ENCODE peak calls at places on chromosome 9, in seven cellular contexts. I is WTC11; D is stimulated activated naive CD8-positive, alpha-beta T cell treated with anti-CD3 and anti-CD28 coated beads, Interleukin-15, amount 100 ng/mL, for 72 hours; S is MCF 10A; O is GM10248; R is T-cell; L is hepatic stellate cell. F is an unnamed sample.

GRCh38 chr9:131273146-131273545 is 3.2 kb downstream of the FAM78A start:
- DNase-seq in S (no peak), I (no peak), D (no peak), L (no peak), O (no peak), R (no peak), F (no peak)

GRCh38 chr9:110334871-110335270 is 2.8 kb downstream of the TXNDC8 start:
- DNase-seq in R (no peak), I (no peak), O (no peak), D (no peak), L (no peak), S (no peak), F (no peak)

GRCh38 chr9:109387856-109388255 is 67.0 kb upstream of the EPB41L4B start:
- DNase-seq in O (no peak), D (no peak), S (no peak), L (no peak), R (no peak), I (no peak), F (no peak)

GRCh38 chr9:82972446-82972845 is 90.5 kb downstream of the RASEF start:
- DNase-seq in D (no peak), I (no peak), S (no peak), R (no peak), O (no peak), L (no peak), F (no peak)

GRCh38 chr9:757246-757881 is 84.1 kb upstream of the DMRT1 start:
- DNase-seq in R (no peak), O (peak), D (no peak), S (peak), L (peak), I (peak), F (peak)

GRCh38 chr9:113222482-113222841 is 1.1 kb downstream of the SLC31A1 start:
- DNase-seq in S (peak), I (no peak), R (no peak), L (no peak), O (no peak), D (no peak), F (no peak)

GRCh38 chr9:96651626-96652025 is 3.5 kb downstream of the PRXL2C start:
- DNase-seq in R (no peak), D (no peak), L (peak), I (no peak), O (no peak), S (peak), F (no peak)

GRCh38 chr9:104682642-104683041 is 11.7 kb upstream of the OR13D1 start:
- DNase-seq in I (no peak), D (peak), O (peak), R (no peak), L (peak), S (peak), F (peak)

GRCh38 chr9:134800791-134801339 is 79.7 kb upstream of the FCN2 start:
- DNase-seq in I (no peak), D (no peak), R (no peak), O (no peak), L (no peak), S (no peak), F (no peak)

GRCh38 chr9:23088932-23089364 is 642.3 kb downstream of the DMRTA1 start:
- DNase-seq in O (no peak), I (peak), S (peak), L (peak), D (no peak), R (no peak), F (no peak)

GRCh38 chr9:108687360-108687981 is 168.3 kb downstream of the ACTL7B start:
- DNase-seq in D (no peak), O (no peak), L (no peak), S (no peak), R (no peak), I (no peak), F (no peak)

GRCh38 chr9:75186767-75187380 is 98.6 kb downstream of the OSTF1 start:
- DNase-seq in I (no peak), R (no peak), S (peak), O (peak), D (no peak), L (no peak), F (no peak)

GRCh38 chr9:23651051-23651450 is 175.0 kb downstream of the ELAVL2 start:
- DNase-seq in L (no peak), R (no peak), I (no peak), S (no peak), D (no peak), O (no peak), F (no peak)

GRCh38 chr9:22214497-22215031 is 205.5 kb upstream of the CDKN2B start:
- DNase-seq in I (no peak), S (no peak), O (no peak), R (no peak), D (no peak), L (no peak), F (no peak)

GRCh38 chr9:134059188-134059641 is 8.6 kb downstream of the BRD3 start:
- DNase-seq in I (no peak), D (no peak), R (no peak), S (no peak), O (no peak), L (no peak), F (no peak)

GRCh38 chr9:547309-547708 is 294.2 kb upstream of the DMRT1 start:
- DNase-seq in D (no peak), R (no peak), S (no peak), L (no peak), O (no peak), I (no peak), F (no peak)

GRCh38 chr9:131290039-131290766 is 680 bp downstream of the PLPP7 start:
- DNase-seq in S (no peak), R (no peak), I (no peak), L (no peak), D (no peak), O (no peak), F (no peak)

GRCh38 chr9:89639961-89640360 is 35.1 kb downstream of the GADD45G start:
- DNase-seq in I (no peak), O (no peak), R (no peak), D (no peak), L (no peak), S (no peak), F (no peak)

GRCh38 chr9:73916016-73916673 is 581.0 kb upstream of the RORB start:
- DNase-seq in O (no peak), D (no peak), L (no peak), R (no peak), S (peak), I (peak), F (no peak)

GRCh38 chr9:127972316-127972871 is 8.4 kb downstream of the EEIG1 start:
- DNase-seq in D (no peak), S (no peak), R (no peak), L (no peak), O (no peak), I (no peak), F (no peak)

GRCh38 chr9:96674914-96675538 is 19.9 kb upstream of the PRXL2C start:
- DNase-seq in L (peak), O (no peak), D (no peak), S (peak), I (no peak), R (no peak), F (peak)

F was measured in H54.